ENCODE peak calls at places on chromosomes 5 and 9, in six cellular contexts. N is HCT116; G is cardiac muscle cell; H is tibial nerve; X is A673; T is naive thymus-derived CD4-positive, alpha-beta T cell. L is an unnamed sample.

GRCh38 chr5:171739246-171739645 is 46.4 kb upstream of the SMIM23 start:
- DNase-seq in N (no peak), G (no peak), H (no peak), X (no peak), T (no peak), L (peak)

GRCh38 chr9:36896296-36896695 is 137.8 kb downstream of the PAX5 start:
- DNase-seq in N (no peak), G (no peak), H (no peak), X (no peak), T (no peak), L (no peak)

GRCh38 chr5:55650391-55650790 is 61.7 kb downstream of the SLC38A9 start:
- DNase-seq in N (no peak), G (peak), H (no peak), X (peak), T (peak), L (no peak)

GRCh38 chr9:136197372-136197875 is 7.5 kb downstream of the LHX3 start:
- DNase-seq in N (no peak), G (no peak), H (no peak), X (no peak), T (no peak), L (peak)

GRCh38 chr9:110156902-110157301 is 51.1 kb downstream of the C9orf152 start:
- DNase-seq in N (no peak), G (peak), H (peak), X (peak), T (peak), L (no peak)

GRCh38 chr9:84121991-84122523 is 141.5 kb downstream of the RMI1 start:
- DNase-seq in N (no peak), G (peak), H (peak), X (no peak), T (no peak), L (no peak)

GRCh38 chr5:78633710-78634109 is 14.9 kb downstream of the LHFPL2 start:
- DNase-seq in N (no peak), G (peak), H (no peak), X (no peak), T (no peak), L (no peak)

GRCh38 chr5:34538026-34538672 is 118.0 kb upstream of the RAI14 start:
- DNase-seq in N (no peak), G (peak), H (peak), X (peak), T (no peak), L (peak)

GRCh38 chr9:77903666-77904248 is 127.9 kb downstream of the GNAQ start:
- DNase-seq in N (no peak), G (no peak), H (no peak), X (no peak), T (no peak), L (no peak)

GRCh38 chr9:137524161-137524560 is 26.0 kb downstream of the PNPLA7 start:
- DNase-seq in N (no peak), G (no peak), H (no peak), X (no peak), T (no peak), L (no peak)

GRCh38 chr9:113578877-113579269 is 115.3 kb downstream of the RGS3 start:
- DNase-seq in N (peak), G (peak), H (no peak), X (no peak), T (peak), L (no peak)

GRCh38 chr9:87336407-87336806 is 161.3 kb upstream of the DAPK1 start:
- DNase-seq in N (no peak), G (peak), H (no peak), X (peak), T (no peak), L (peak)

GRCh38 chr5:1396029-1396816 is 49.0 kb downstream of the SLC6A3 start:
- DNase-seq in N (no peak), G (no peak), H (no peak), X (no peak), T (no peak), L (no peak)

GRCh38 chr9:109771084-109771483 is 8.9 kb upstream of the PALM2AKAP2 start:
- DNase-seq in N (no peak), G (peak), H (no peak), X (peak), T (no peak), L (peak)

GRCh38 chr5:176134529-176135223 is 103.5 kb upstream of the SIMC1 start:
- DNase-seq in N (no peak), G (no peak), H (no peak), X (no peak), T (no peak), L (peak)

GRCh38 chr9:27421567-27421966 is 102.5 kb upstream of the IFNK start:
- DNase-seq in N (no peak), G (no peak), H (no peak), X (no peak), T (no peak), L (peak)

GRCh38 chr9:36504154-36504550 is 68.5 kb upstream of the MELK start:
- DNase-seq in N (no peak), G (no peak), H (no peak), X (no peak), T (peak), L (no peak)

GRCh38 chr5:62569466-62569865 is 9.2 kb upstream of the LRRC70 start:
- DNase-seq in N (no peak), G (peak), H (no peak), X (no peak), T (no peak), L (no peak)

GRCh38 chr5:979100-979817 is 29.3 kb upstream of the NKD2 start:
- DNase-seq in N (no peak), G (no peak), H (no peak), X (no peak), T (no peak), L (no peak)

GRCh38 chr5:156826150-156826549 is 23.9 kb upstream of the PPP1R2B start:
- DNase-seq in N (no peak), G (no peak), H (no peak), X (no peak), T (no peak), L (no peak)

GRCh38 chr9:8822667-8823025 is 1023.1 kb upstream of the DMAC1 start:
- DNase-seq in N (no peak), G (no peak), H (no peak), X (no peak), T (no peak), L (no peak)

GRCh38 chr9:35286381-35286780 is 124.6 kb downstream of the UNC13B start:
- DNase-seq in N (no peak), G (no peak), H (no peak), X (no peak), T (no peak), L (no peak)

GRCh38 chr9:15304620-15305019 is 2.4 kb downstream of the TTC39B start:
- DNase-seq in N (no peak), G (no peak), H (no peak), X (no peak), T (no peak), L (no peak)

GRCh38 chr9:120925535-120926396 is 830 bp downstream of the TRAF1 start:
- DNase-seq in N (no peak), G (peak), H (no peak), X (no peak), T (no peak), L (no peak)

GRCh38 chr5:109412981-109413402 is 3.2 kb upstream of the PJA2 start:
- DNase-seq in N (no peak), G (no peak), H (no peak), X (no peak), T (no peak), L (no peak)

GRCh38 chr5:74028406-74028805 is 402.4 kb downstream of the ARHGEF28 start:
- DNase-seq in N (peak), G (no peak), H (no peak), X (no peak), T (no peak), L (no peak)

GRCh38 chr9:972512-973294 is 3.8 kb upstream of the DMRT3 start:
- DNase-seq in N (no peak), G (no peak), H (no peak), X (no peak), T (no peak), L (peak)

GRCh38 chr5:54254482-54255198 is 55.7 kb downstream of the ARL15 start:
- DNase-seq in N (no peak), G (peak), H (no peak), X (peak), T (no peak), L (peak)

GRCh38 chr5:151264113-151264512 is 11.1 kb downstream of the GM2A start:
- DNase-seq in N (no peak), G (peak), H (no peak), X (no peak), T (no peak), L (no peak)

GRCh38 chr9:134933076-134933659 is 15.5 kb upstream of the FCN1 start:
- DNase-seq in N (no peak), G (no peak), H (no peak), X (no peak), T (no peak), L (no peak)
- H3K27ac ChIP-seq in N (no peak), G (no peak), H (no peak), X (no peak), T (no peak), L (no peak)

DNA sequence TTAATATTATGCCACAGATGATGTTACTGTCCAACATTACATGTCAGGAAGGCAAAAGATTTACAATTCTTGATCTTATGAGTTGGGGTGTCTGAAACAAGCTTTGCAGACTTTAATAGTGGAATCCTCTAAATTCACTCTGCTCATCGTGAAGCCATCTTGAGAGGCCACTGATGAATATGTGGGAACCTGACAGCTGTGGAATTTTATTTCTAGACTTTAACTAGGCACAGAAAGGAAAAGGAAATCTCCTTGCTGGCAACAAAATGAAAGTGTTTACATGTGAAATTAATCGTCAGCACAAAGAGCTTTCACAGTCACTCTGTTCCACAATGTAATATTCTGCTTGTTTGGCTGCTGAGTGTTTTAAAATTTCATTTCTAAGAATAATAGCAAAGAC is 14.8 kb downstream of the NREP start:
- DNase-seq in N (no peak), G (no peak), H (no peak), X (no peak), T (no peak), L (no peak)
- H3K4me3 ChIP-seq in N (no peak), G (no peak), H (no peak), X (no peak), T (no peak), L (no peak)

GRCh38 chr5:13567819-13568218 is 376.7 kb downstream of the DNAH5 start:
- DNase-seq in N (no peak), G (no peak), H (no peak), X (no peak), T (no peak), L (no peak)
- H3K27ac ChIP-seq in N (no peak), G (no peak), H (no peak), X (no peak), T (no peak), L (no peak)

GRCh38 chr9:2263665-2264064 is 248.5 kb downstream of the SMARCA2 start:
- DNase-seq in N (no peak), G (no peak), H (no peak), X (no peak), T (no peak), L (no peak)
- H3K4me3 ChIP-seq in N (no peak), G (no peak), H (no peak), X (no peak), T (no peak), L (no peak)

GRCh38 chr5:89948977-89949376 is 460.6 kb downstream of the CETN3 start:
- DNase-seq in N (no peak), G (no peak), H (no peak), X (no peak), T (no peak), L (no peak)

GRCh38 chr5:89950234-89950633 is 459.3 kb downstream of the CETN3 start:
- DNase-seq in N (no peak), G (no peak), H (no peak), X (no peak), T (no peak), L (no peak)

GRCh38 chr5:89942171-89942570 is 467.4 kb downstream of the CETN3 start:
- DNase-seq in N (no peak), G (no peak), H (no peak), X (no peak), T (no peak), L (no peak)

GRCh38 chr5:89951876-89952275 is 457.7 kb downstream of the CETN3 start:
- DNase-seq in N (no peak), G (no peak), H (no peak), X (no peak), T (no peak), L (no peak)

GRCh38 chr5:89946514-89946913 is 463.0 kb downstream of the CETN3 start:
- DNase-seq in N (no peak), G (no peak), H (no peak), X (peak), T (no peak), L (no peak)
- H3K27ac ChIP-seq in N (no peak), G (no peak), H (no peak), X (no peak), T (no peak), L (no peak)

GRCh38 chr9:2086971-2087370 is 71.8 kb downstream of the SMARCA2 start:
- DNase-seq in N (no peak), G (no peak), H (no peak), X (no peak), T (no peak), L (no peak)

GRCh38 chr9:2083552-2083951 is 68.4 kb downstream of the SMARCA2 start:
- DNase-seq in N (no peak), G (no peak), H (no peak), X (no peak), T (no peak), L (no peak)

GRCh38 chr9:2087500-2088313 is 72.6 kb downstream of the SMARCA2 start:
- DNase-seq in N (peak), G (peak), H (no peak), X (peak), T (peak), L (peak)

GRCh38 chr9:2082802-2083201 is 67.7 kb downstream of the SMARCA2 start:
- DNase-seq in N (no peak), G (no peak), H (no peak), X (no peak), T (no peak), L (no peak)

DNA sequence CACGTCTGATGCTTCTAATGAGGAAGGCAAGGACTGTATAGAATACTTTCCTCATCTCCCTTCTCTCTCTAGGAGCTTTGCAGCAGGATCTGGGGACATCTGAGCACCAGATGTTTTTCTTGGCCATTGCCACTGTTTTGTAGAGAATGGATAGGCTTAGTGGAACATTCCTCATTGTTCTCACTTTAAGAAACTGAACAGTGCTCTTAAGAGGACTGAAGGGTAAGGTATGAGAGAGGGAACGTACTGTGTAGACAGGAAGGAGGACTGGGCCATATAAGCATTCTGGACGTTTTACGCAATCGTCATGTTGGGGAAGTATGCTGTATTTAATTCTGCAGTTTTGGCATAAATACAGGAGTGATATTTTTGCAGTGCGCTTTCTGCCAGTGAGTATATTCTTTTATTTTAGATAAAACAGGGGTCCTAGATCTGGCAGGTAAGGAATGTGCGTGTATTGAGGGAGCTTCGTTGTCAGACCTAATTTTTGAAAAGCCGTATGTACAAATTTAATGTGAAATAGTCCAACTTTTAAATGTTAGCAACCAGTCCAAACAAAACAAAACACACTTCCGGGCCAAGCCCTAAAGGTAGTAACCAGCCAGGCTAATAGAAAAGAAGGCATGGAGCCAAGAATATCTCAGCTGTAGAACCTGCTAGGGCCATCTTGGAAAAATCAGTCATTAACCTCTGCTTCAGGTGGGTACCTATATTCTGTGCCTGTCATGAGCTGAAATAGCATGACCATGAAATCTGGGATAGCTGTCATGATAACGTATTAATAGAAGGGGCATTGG is 70.8 kb downstream of the SMARCA2 start:
- DNase-seq in N (no peak), G (peak), H (no peak), X (no peak), T (no peak), L (no peak)
- H3K4me3 ChIP-seq in N (no peak), G (no peak), H (no peak), X (no peak), T (no peak), L (no peak)